ENCODE peak calls at places on chromosome 10, in four cellular contexts. Q, E, B and S are unnamed samples.

GRCh38 chr10:75276029-75276872 is 40.5 kb upstream of the COMTD1 start:
- DNase-seq in Q (no peak), B (peak), E (no peak), S (no peak)

GRCh38 chr10:1736180-1736971 is 949 bp downstream of the ADARB2 start:
- DNase-seq in E (no peak), Q (no peak), B (no peak), S (no peak)

GRCh38 chr10:103823706-103824272 is 31.6 kb downstream of the SH3PXD2A start:
- DNase-seq in B (no peak), E (no peak), Q (no peak), S (no peak)

GRCh38 chr10:102781921-102782542 is 38.3 kb downstream of the WBP1L start:
- DNase-seq in B (no peak), E (no peak), Q (no peak), S (no peak)

GRCh38 chr10:72694476-72695369 is 2.8 kb downstream of the MCU start:
- DNase-seq in B (no peak), E (no peak), Q (no peak), S (no peak)

GRCh38 chr10:132945125-132945893 is 2.9 kb upstream of the CFAP46 start:
- DNase-seq in E (no peak), Q (no peak), B (peak), S (no peak)

GRCh38 chr10:74704629-74705360 is 121.6 kb upstream of the KAT6B start:
- DNase-seq in B (no peak), E (no peak), Q (no peak), S (no peak)

GRCh38 chr10:99235872-99236626 is 397 bp upstream of the HPSE2 start:
- DNase-seq in Q (no peak), E (no peak), B (no peak), S (no peak)

GRCh38 chr10:78502208-78502943 is 468.7 kb downstream of the RPS24 start:
- DNase-seq in Q (peak), B (no peak), E (no peak), S (peak)

GRCh38 chr10:31912898-31913847 is 15.5 kb downstream of the ARHGAP12 start:
- DNase-seq in Q (no peak), B (no peak), E (no peak), S (no peak)

GRCh38 chr10:43706166-43706565 is 57.5 kb upstream of the ZNF32 start:
- DNase-seq in Q (no peak), E (no peak), B (no peak), S (no peak)

GRCh38 chr10:43666551-43666950 is 17.9 kb upstream of the ZNF32 start:
- DNase-seq in Q (no peak), B (no peak), E (no peak), S (peak)

GRCh38 chr10:71539564-71540118 is 142.9 kb downstream of the CDH23 start:
- DNase-seq in E (no peak), Q (no peak), B (no peak), S (no peak)

GRCh38 chr10:7797582-7797981 is 9.6 kb downstream of the ATP5F1C start:
- DNase-seq in E (peak), Q (no peak), B (no peak), S (no peak)

GRCh38 chr10:47374611-47375536 is 9.2 kb downstream of the ZNF488 start:
- DNase-seq in Q (no peak), E (peak), B (peak), S (peak)

GRCh38 chr10:92970301-92971070 is 90.1 kb upstream of the CYP26C1 start:
- DNase-seq in B (no peak), Q (no peak), E (no peak), S (no peak)

GRCh38 chr10:98613446-98613845 is 166.7 kb upstream of the HPS1 start:
- DNase-seq in Q (no peak), E (no peak), B (no peak), S (no peak)

GRCh38 chr10:4016214-4016740 is 231.3 kb upstream of the KLF6 start:
- DNase-seq in Q (no peak), B (no peak), E (no peak), S (no peak)

GRCh38 chr10:118955531-118956252 is 73.8 kb upstream of the NANOS1 start:
- DNase-seq in Q (peak), B (no peak), E (no peak), S (peak)

GRCh38 chr10:6240254-6240653 is 37.5 kb downstream of the PFKFB3 start:
- DNase-seq in E (no peak), B (no peak), Q (no peak), S (no peak)